ENCODE peak calls at places on chromosomes 11 and 22, in four cellular contexts. R is AG04450, W is lower lobe of right lung, K is right lobe of liver. P is an unnamed sample.
A peak's percentile ranks its signal among the peaks of the same experiment; 100 is the strongest.

GRCh38 chr11:112762686-112763048 is 198.6 kb upstream of the NCAM1 start:
- DNase-seq in K (no peak), W (no peak), R (no peak), P (no peak)

GRCh38 chr22:36227806-36228205 is 11.5 kb downstream of the APOL2 start:
- DNase-seq in K (no peak), W (no peak), R (no peak), P (no peak)

GRCh38 chr11:117823294-117823940 is 1.1 kb downstream of the FXYD2 start:
- DNase-seq in R (no peak), K (no peak), W (no peak), P (no peak)

GRCh38 chr22:30605449-30606110 is 1.4 kb upstream of the TCN2 start:
- DNase-seq in W (peak; percentile 70), K (peak; percentile 54), R (no peak), P (peak; percentile 68)

GRCh38 chr22:31102441-31103081 is 4.8 kb downstream of the SELENOM start:
- DNase-seq in W (no peak), R (peak; percentile 95), K (no peak), P (peak; percentile 98)

GRCh38 chr22:25160120-25160996 is 39.3 kb upstream of the CRYBB3 start:
- DNase-seq in W (no peak), R (no peak), K (no peak), P (no peak)

GRCh38 chr11:123753110-123753509 is 1.2 kb downstream of the OR6X1 start:
- DNase-seq in W (no peak), K (no peak), R (no peak), P (no peak)

GRCh38 chr11:64729851-64730382 is 6.9 kb upstream of the NRXN2 start:
- DNase-seq in K (peak; percentile 63), R (no peak), W (no peak), P (peak; percentile 35)

GRCh38 chr11:134949121-134949591 is 537.1 kb upstream of the B3GAT1 start:
- DNase-seq in R (no peak), K (no peak), W (no peak), P (peak; percentile 82)

GRCh38 chr11:3950996-3951662 is 95.7 kb downstream of the STIM1 start:
- DNase-seq in R (peak; percentile 38), K (no peak), W (no peak), P (peak; percentile 37)

GRCh38 chr11:61533401-61533800 is 24.9 kb downstream of the LRRC10B start:
- DNase-seq in K (no peak), R (no peak), W (peak; percentile 57), P (no peak)

GRCh38 chr11:64577202-64577601 is 13.8 kb upstream of the SLC22A12 start:
- DNase-seq in K (no peak), W (no peak), R (no peak), P (no peak)

GRCh38 chr11:763073-763463 is 14.2 kb downstream of the GATD1 start:
- DNase-seq in K (no peak), W (peak; percentile 60), R (no peak), P (no peak)

GRCh38 chr11:5625281-5625680 is 480 bp downstream of the TRIM34 start:
- DNase-seq in R (no peak), K (no peak), W (no peak), P (peak; percentile 13)

GRCh38 chr11:86623041-86623621 is 49.3 kb downstream of the ME3 start:
- DNase-seq in K (no peak), W (no peak), R (no peak), P (peak; percentile 52)

GRCh38 chr11:8218840-8219239 is 44.8 kb downstream of the LMO1 start:
- DNase-seq in R (no peak), W (no peak), K (no peak), P (no peak)

GRCh38 chr22:45246060-45246985 is 5.6 kb upstream of the KIAA0930 start:
- DNase-seq in R (peak; percentile 94), K (peak; percentile 64), W (no peak), P (peak; percentile 95)

GRCh38 chr11:65642014-65642671 is 4.2 kb downstream of the SIPA1 start:
- DNase-seq in K (no peak), W (peak; percentile 55), R (no peak), P (no peak)

GRCh38 chr11:67119577-67120391 is 721 bp downstream of the KDM2A start:
- DNase-seq in R (no peak), K (peak; percentile 42), W (peak; percentile 52), P (peak; percentile 63)

GRCh38 chr22:23370251-23370650 is 189.9 kb downstream of the BCR start:
- DNase-seq in W (no peak), K (no peak), R (no peak), P (no peak)

GRCh38 chr11:12288212-12288933 is 89.0 kb upstream of the PARVA start:
- DNase-seq in W (peak; percentile 71), R (peak; percentile 87), K (peak; percentile 75), P (peak; percentile 97)

GRCh38 chr11:45577755-45578154 is 87.7 kb downstream of the CHST1 start:
- DNase-seq in K (no peak), R (no peak), W (no peak), P (no peak)

GRCh38 chr11:45583981-45584380 is 81.4 kb downstream of the CHST1 start:
- DNase-seq in W (no peak), K (no peak), R (no peak), P (no peak)

GRCh38 chr11:45576461-45577215 is 88.8 kb downstream of the CHST1 start:
- DNase-seq in K (no peak), R (no peak), W (no peak), P (peak; percentile 29)

GRCh38 chr11:45578286-45578685 is 87.1 kb downstream of the CHST1 start:
- DNase-seq in R (no peak), K (no peak), W (no peak), P (no peak)

DNA sequence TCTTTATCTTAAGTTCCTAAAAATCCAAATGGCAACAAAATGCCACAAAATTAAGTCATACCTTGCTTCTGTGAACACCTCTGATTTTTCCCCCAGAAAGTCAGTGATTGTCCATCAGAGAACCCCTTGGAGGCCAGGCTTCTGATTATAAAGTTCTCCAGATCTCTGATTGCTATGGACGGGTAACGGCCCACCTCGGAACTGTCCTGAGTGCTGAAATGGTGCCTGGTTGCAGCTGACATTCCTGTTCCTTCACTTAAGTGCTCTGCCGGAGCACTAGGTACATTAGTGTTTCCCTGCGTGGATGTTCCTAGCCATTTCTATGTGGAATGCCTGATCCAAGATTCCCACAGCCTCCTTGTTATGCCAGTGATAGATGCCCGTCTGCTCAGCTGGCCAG is 85.0 kb downstream of the CHST1 start:
- DNase-seq in K (no peak), R (no peak), W (no peak), P (peak; percentile 50)
- H3K27me3 ChIP-seq in K (no peaks in the 10 kb centered on the region), R (no peaks in the 10 kb centered on the region), W (peaks cover 20% of the 10 kb centered on the region), P (peaks cover under 1% of the 10 kb centered on the region)

GRCh38 chr22:49427941-49428340 is 399.7 kb downstream of the BRD1 start:
- DNase-seq in R (no peak), K (no peak), W (no peak), P (no peak)

GRCh38 chr22:49426098-49426497 is 401.6 kb downstream of the BRD1 start:
- DNase-seq in W (no peak), R (no peak), K (no peak), P (no peak)

GRCh38 chr22:49425356-49425755 is 402.3 kb downstream of the BRD1 start:
- DNase-seq in R (no peak), W (no peak), K (no peak), P (no peak)

GRCh38 chr22:49427341-49427740 is 400.3 kb downstream of the BRD1 start:
- DNase-seq in W (no peak), R (no peak), K (no peak), P (no peak)

DNA sequence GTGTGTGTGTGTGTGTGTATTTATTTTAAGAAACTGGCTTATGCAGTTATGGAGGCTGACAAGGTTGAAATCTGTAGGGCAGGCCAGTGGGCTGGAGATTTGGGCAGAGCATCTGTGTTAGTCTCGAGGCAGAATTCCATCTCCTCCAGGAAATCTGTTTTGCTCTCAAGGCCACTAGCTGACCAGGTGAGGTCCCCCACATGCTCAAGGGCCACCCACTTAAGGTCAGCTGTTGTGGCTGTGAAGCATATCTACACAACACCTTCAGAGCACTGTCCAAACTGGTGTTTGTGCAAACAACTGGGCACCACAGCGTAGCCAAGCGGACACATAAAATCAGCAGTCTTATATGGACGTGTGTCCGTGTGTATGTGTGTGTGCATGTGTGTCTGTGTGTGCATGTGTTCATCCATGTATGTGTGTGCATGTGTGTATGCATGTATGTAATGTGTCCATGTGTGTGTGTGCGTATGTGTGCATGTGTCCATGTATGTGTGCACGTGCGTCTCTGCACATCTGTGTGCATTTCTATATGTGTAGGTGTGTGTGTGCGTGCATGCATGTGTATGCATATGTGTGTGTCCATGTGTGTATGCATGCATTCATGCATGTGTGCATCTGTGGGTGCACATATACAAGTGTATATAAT is 400.9 kb downstream of the BRD1 start:
- DNase-seq in K (no peak), R (no peak), W (no peak), P (no peak)
- H3K27me3 ChIP-seq in K (no peaks in the 10 kb centered on the region), R (no peaks in the 10 kb centered on the region), W (no peaks in the 10 kb centered on the region), P (no peaks in the 10 kb centered on the region)

GRCh38 chr11:1832181-1832988 is 2.4 kb upstream of the SYT8 start:
- DNase-seq in K (peak; percentile 65), W (peak; percentile 70), R (no peak), P (peak; percentile 28)
- H3K27me3 ChIP-seq in K (no peaks in the 10 kb centered on the region), W (peaks cover 8% of the 10 kb centered on the region), R (peaks cover 11% of the 10 kb centered on the region), P (no peaks in the 10 kb centered on the region)

GRCh38 chr11:42098075-42098474 is 638.6 kb upstream of the LRRC4C start:
- DNase-seq in W (no peak), K (no peak), R (no peak), P (no peak)
- H3K27me3 ChIP-seq in W (no peaks in the 10 kb centered on the region), K (no peaks in the 10 kb centered on the region), R (no peaks in the 10 kb centered on the region), P (no peaks in the 10 kb centered on the region)

GRCh38 chr11:72625746-72626636 is 48.2 kb downstream of the PDE2A start:
- DNase-seq in R (no peak), W (peak; percentile 62), K (peak; percentile 81), P (no peak)

GRCh38 chr11:72629266-72629665 is 45.0 kb downstream of the PDE2A start:
- DNase-seq in R (no peak), W (no peak), K (no peak), P (peak; percentile 25)

GRCh38 chr11:72626637-72626936 is 47.6 kb downstream of the PDE2A start:
- DNase-seq in R (no peak), K (no peak), W (no peak), P (no peak)

GRCh38 chr11:72630104-72630852 is 43.9 kb downstream of the PDE2A start:
- DNase-seq in W (no peak), R (no peak), K (no peak), P (no peak)

GRCh38 chr11:72627594-72628281 is 46.5 kb downstream of the PDE2A start:
- DNase-seq in K (no peak), R (no peak), W (no peak), P (no peak)
- H3K27me3 ChIP-seq in K (no peaks in the 10 kb centered on the region), R (peaks cover 43% of the 10 kb centered on the region), W (peaks cover 13% of the 10 kb centered on the region), P (no peaks in the 10 kb centered on the region)

GRCh38 chr11:120645639-120646038 is 134.1 kb downstream of the GRIK4 start:
- DNase-seq in W (no peak), K (no peak), R (no peak), P (no peak)

GRCh38 chr11:120643254-120643653 is 131.7 kb downstream of the GRIK4 start:
- DNase-seq in R (no peak), K (no peak), W (no peak), P (no peak)

GRCh38 chr11:120647681-120648080 is 136.1 kb downstream of the GRIK4 start:
- DNase-seq in R (no peak), W (no peak), K (no peak), P (no peak)

GRCh38 chr11:120648706-120649250 is 137.2 kb downstream of the GRIK4 start:
- DNase-seq in R (no peak), W (no peak), K (no peak), P (no peak)

DNA sequence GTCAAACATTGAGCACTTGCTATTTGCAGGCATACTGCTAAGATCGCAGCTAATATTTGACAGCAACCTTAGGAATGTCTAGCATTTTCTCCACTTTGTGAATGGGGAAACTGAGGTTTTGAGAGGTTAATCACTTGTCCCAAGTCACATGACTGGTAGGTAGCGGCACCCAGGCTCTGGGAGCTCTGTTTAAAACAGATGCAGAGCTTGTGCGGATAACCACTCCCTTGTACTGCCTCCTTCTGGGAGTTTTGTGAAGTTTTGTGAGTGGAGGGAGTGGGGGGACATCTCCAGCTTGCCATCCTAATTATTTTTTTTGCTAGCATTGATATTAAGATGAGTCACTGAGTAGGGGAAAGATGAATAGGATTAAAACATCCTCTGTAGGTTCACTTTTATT is 134.7 kb downstream of the GRIK4 start:
- DNase-seq in K (no peak), W (no peak), R (no peak), P (no peak)
- H3K27me3 ChIP-seq in K (no peaks in the 10 kb centered on the region), W (no peaks in the 10 kb centered on the region), R (peaks cover 29% of the 10 kb centered on the region), P (peaks cover 35% of the 10 kb centered on the region)